ENCODE peak calls at places on chromosomes 13 and 19, in five cellular contexts. One of them, this sample, is unnamed.
A peak's percentile ranks its signal among the peaks of the same experiment; 100 is the strongest.

GRCh38 chr19:3693030-3693925 is 7.0 kb downstream of the PIP5K1C start:
- DNase-seq in fibroblast of pulmonary artery: no peak
- DNase-seq in progenitor cell of endocrine pancreas: no peak
- DNase-seq in cardiac muscle cell: no peak
- DNase-seq in GM06990: no peak
- DNase-seq in this sample: no peak

GRCh38 chr19:18804139-18804601 is 13.1 kb upstream of the COMP start:
- DNase-seq in fibroblast of pulmonary artery: no peak
- DNase-seq in progenitor cell of endocrine pancreas: no peak
- DNase-seq in cardiac muscle cell: no peak
- DNase-seq in GM06990: no peak
- DNase-seq in this sample: no peak

GRCh38 chr13:28037399-28037798 is 48.9 kb upstream of the URAD start:
- DNase-seq in fibroblast of pulmonary artery: no peak
- DNase-seq in progenitor cell of endocrine pancreas: no peak
- DNase-seq in cardiac muscle cell: no peak
- DNase-seq in GM06990: no peak
- DNase-seq in this sample: no peak

GRCh38 chr19:3284759-3285646 is 60.5 kb downstream of the CELF5 start:
- DNase-seq in fibroblast of pulmonary artery: peak; percentile 44
- DNase-seq in progenitor cell of endocrine pancreas: peak; percentile 77
- DNase-seq in cardiac muscle cell: peak; percentile 47
- DNase-seq in GM06990: peak; percentile 77
- DNase-seq in this sample: peak; percentile 89

GRCh38 chr19:15265214-15265613 is 33.0 kb upstream of the EPHX3 start:
- DNase-seq in fibroblast of pulmonary artery: no peak
- DNase-seq in progenitor cell of endocrine pancreas: no peak
- DNase-seq in cardiac muscle cell: no peak
- DNase-seq in GM06990: no peak
- DNase-seq in this sample: no peak

GRCh38 chr13:38530492-38530891 is 156.4 kb upstream of the FREM2 start:
- DNase-seq in fibroblast of pulmonary artery: peak; percentile 53
- DNase-seq in progenitor cell of endocrine pancreas: no peak
- DNase-seq in cardiac muscle cell: peak; percentile 48
- DNase-seq in GM06990: no peak
- DNase-seq in this sample: no peak

GRCh38 chr13:43357435-43358065 is 334.2 kb downstream of the DNAJC15 start:
- DNase-seq in fibroblast of pulmonary artery: no peak
- DNase-seq in progenitor cell of endocrine pancreas: no peak
- DNase-seq in cardiac muscle cell: no peak
- DNase-seq in GM06990: no peak
- DNase-seq in this sample: no peak

GRCh38 chr19:6811378-6811777 is 38.9 kb downstream of the VAV1 start:
- DNase-seq in fibroblast of pulmonary artery: no peak
- DNase-seq in progenitor cell of endocrine pancreas: no peak
- DNase-seq in cardiac muscle cell: no peak
- DNase-seq in GM06990: no peak
- DNase-seq in this sample: no peak

GRCh38 chr13:32024750-32025149 is 6.8 kb upstream of the FRY start:
- DNase-seq in fibroblast of pulmonary artery: no peak
- DNase-seq in progenitor cell of endocrine pancreas: no peak
- DNase-seq in cardiac muscle cell: no peak
- DNase-seq in GM06990: no peak
- DNase-seq in this sample: no peak

GRCh38 chr13:113724780-113725315 is 34.2 kb upstream of the TMEM255B start:
- DNase-seq in fibroblast of pulmonary artery: peak; percentile 61
- DNase-seq in progenitor cell of endocrine pancreas: peak; percentile 79
- DNase-seq in cardiac muscle cell: peak; percentile 69
- DNase-seq in GM06990: peak; percentile 77
- DNase-seq in this sample: peak; percentile 85

DNA sequence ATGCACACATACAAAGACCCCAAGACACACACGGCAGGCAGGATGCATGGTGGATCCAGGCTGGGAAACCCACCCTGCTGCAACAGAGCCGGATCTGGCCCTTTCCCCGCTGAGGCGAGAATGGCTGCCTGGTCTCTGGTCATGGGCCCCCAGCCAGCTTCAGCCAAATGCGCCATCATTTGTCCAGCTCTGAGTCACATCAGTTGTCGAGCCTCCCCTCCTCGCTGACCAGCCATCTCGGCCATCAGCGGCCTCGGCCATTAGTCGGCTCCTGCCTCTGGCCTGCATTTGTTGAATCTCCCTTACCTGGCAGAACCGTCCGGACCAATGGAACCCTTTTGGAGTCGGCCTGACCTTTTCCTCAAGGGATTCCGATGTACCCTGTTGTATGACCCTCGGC is 38.5 kb upstream of the POU2F2 start:
- DNase-seq in fibroblast of pulmonary artery: no peak
- DNase-seq in progenitor cell of endocrine pancreas: no peak
- DNase-seq in cardiac muscle cell: no peak
- DNase-seq in GM06990: no peak
- DNase-seq in this sample: no peak
- TF ChIP-seq CTCF in fibroblast of pulmonary artery: no peak
- TF ChIP-seq CTCF in progenitor cell of endocrine pancreas: no peak
- TF ChIP-seq CTCF in cardiac muscle cell: no peak
- TF ChIP-seq CTCF in GM06990: no peak
- TF ChIP-seq CTCF in this sample: no peak

DNA sequence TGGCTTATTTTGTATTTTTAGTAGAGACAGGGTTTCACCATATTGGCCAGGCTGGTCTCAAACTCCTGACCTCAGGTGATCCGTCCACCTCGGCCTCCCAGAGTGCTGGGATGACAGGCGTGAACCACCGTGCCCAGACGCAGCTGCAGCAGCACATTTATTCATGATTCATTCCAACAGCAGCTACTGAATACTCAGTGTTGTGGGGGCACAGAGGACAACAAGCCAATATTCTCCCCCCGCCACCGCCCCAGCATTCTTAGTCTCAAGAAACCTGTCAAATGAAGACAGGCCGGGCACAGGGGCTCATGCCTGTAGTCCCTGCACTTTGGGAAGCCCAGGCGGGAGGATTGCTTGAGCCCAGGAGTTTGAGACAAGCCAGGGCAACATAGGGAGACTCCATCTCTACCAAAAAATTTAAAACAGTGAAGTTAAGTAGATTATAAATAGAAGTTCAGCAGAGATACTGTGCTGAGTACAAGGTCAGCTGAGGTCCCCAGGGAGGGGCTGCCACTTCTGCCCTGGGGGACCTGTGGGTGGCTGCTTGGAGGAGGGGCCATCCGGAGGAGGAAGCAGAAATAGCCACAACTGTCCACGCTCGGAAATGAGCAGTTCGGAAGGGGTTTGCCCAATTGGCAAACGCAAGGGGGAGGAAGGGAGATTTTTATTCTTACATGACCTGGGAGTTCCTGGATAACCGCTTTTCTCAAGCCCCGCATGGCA is 4.3 kb downstream of the DOT1L start:
- DNase-seq in fibroblast of pulmonary artery: peak; percentile 62
- DNase-seq in progenitor cell of endocrine pancreas: no peak
- DNase-seq in cardiac muscle cell: peak; percentile 62
- DNase-seq in GM06990: peak; percentile 80
- DNase-seq in this sample: peak; percentile 69
- TF ChIP-seq CTCF in fibroblast of pulmonary artery: no peak
- TF ChIP-seq CTCF in progenitor cell of endocrine pancreas: no peak
- TF ChIP-seq CTCF in cardiac muscle cell: no peak
- TF ChIP-seq CTCF in GM06990: no peak
- TF ChIP-seq CTCF in this sample: no peak

GRCh38 chr13:69935043-69935442 is 172.6 kb upstream of the ATXN8OS start:
- DNase-seq in fibroblast of pulmonary artery: no peak
- DNase-seq in progenitor cell of endocrine pancreas: no peak
- DNase-seq in cardiac muscle cell: no peak
- DNase-seq in GM06990: no peak
- DNase-seq in this sample: no peak
- TF ChIP-seq CTCF in fibroblast of pulmonary artery: no peak
- TF ChIP-seq CTCF in progenitor cell of endocrine pancreas: peak; percentile 43
- TF ChIP-seq CTCF in cardiac muscle cell: no peak
- TF ChIP-seq CTCF in GM06990: peak; percentile 34
- TF ChIP-seq CTCF in this sample: peak; percentile 26

DNA sequence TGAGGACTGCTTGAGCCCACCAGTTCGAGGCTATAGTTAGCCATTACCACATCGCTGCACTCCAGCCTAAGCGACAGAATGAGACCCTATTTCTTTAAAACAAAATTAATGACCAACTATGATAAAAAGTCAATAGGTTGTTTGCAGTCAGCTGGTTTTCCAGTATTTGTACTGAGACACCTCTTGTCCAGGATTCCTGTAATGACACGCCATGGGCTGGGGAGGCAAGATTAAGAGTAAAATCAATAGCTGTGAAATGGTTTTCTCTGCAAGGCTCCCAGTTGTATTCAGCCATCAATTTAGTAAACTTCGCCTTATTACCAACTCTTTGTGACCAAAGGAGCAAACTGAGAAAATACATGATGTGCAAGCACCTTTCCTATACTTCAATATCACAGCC is 29.5 kb downstream of the STK24 start:
- DNase-seq in fibroblast of pulmonary artery: no peak
- DNase-seq in progenitor cell of endocrine pancreas: no peak
- DNase-seq in cardiac muscle cell: no peak
- DNase-seq in GM06990: no peak
- DNase-seq in this sample: no peak
- TF ChIP-seq CTCF in fibroblast of pulmonary artery: no peak
- TF ChIP-seq CTCF in progenitor cell of endocrine pancreas: no peak
- TF ChIP-seq CTCF in cardiac muscle cell: no peak
- TF ChIP-seq CTCF in GM06990: no peak
- TF ChIP-seq CTCF in this sample: no peak

GRCh38 chr19:12847159-12848139 is 9.1 kb downstream of the MAST1 start:
- DNase-seq in fibroblast of pulmonary artery: peak; percentile 79
- DNase-seq in progenitor cell of endocrine pancreas: peak; percentile 98
- DNase-seq in cardiac muscle cell: peak; percentile 83
- DNase-seq in GM06990: peak; percentile 86
- DNase-seq in this sample: peak; percentile 93
- TF ChIP-seq CTCF in fibroblast of pulmonary artery: peak; percentile 50
- TF ChIP-seq CTCF in progenitor cell of endocrine pancreas: peak; percentile 99
- TF ChIP-seq CTCF in cardiac muscle cell: peak; percentile 98
- TF ChIP-seq CTCF in GM06990: peak; percentile 71
- TF ChIP-seq CTCF in this sample: peak; percentile 100

GRCh38 chr19:45558399-45558878 is 26.2 kb downstream of the OPA3 start:
- DNase-seq in fibroblast of pulmonary artery: peak; percentile 58
- DNase-seq in progenitor cell of endocrine pancreas: no peak
- DNase-seq in cardiac muscle cell: peak; percentile 60
- DNase-seq in GM06990: peak; percentile 39
- DNase-seq in this sample: peak; percentile 86

GRCh38 chr19:45554481-45554880 is 30.1 kb downstream of the OPA3 start:
- DNase-seq in fibroblast of pulmonary artery: no peak
- DNase-seq in progenitor cell of endocrine pancreas: no peak
- DNase-seq in cardiac muscle cell: no peak
- DNase-seq in GM06990: no peak
- DNase-seq in this sample: peak; percentile 7

GRCh38 chr19:45547965-45548609 is 36.5 kb downstream of the OPA3 start:
- DNase-seq in fibroblast of pulmonary artery: peak; percentile 49
- DNase-seq in progenitor cell of endocrine pancreas: no peak
- DNase-seq in cardiac muscle cell: peak; percentile 29
- DNase-seq in GM06990: no peak
- DNase-seq in this sample: no peak

GRCh38 chr19:45556835-45557234 is 27.8 kb downstream of the OPA3 start:
- DNase-seq in fibroblast of pulmonary artery: no peak
- DNase-seq in progenitor cell of endocrine pancreas: no peak
- DNase-seq in cardiac muscle cell: no peak
- DNase-seq in GM06990: no peak
- DNase-seq in this sample: no peak

DNA sequence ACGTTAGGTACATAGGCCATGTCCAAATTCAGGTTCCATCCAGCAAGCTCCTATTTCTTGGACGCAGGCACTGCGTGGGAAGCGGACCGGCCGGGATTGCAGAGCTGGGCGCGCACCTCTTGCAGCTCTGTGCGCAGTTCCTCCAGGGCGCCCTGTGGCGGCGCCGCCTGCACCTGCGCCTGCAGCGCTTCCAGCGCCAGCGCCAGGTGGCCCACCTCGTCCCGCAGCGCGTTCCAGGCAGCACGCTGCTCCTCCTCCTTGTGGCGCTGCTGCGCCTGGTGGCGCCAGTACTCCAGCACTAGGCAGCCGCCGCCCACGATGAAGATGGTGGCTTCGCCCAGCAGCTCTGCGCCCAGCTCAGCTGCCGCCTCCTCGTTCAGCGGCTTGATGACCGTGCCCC is 31.1 kb downstream of the OPA3 start:
- DNase-seq in fibroblast of pulmonary artery: no peak
- DNase-seq in progenitor cell of endocrine pancreas: peak; percentile 60
- DNase-seq in cardiac muscle cell: no peak
- DNase-seq in GM06990: no peak
- DNase-seq in this sample: no peak
- TF ChIP-seq CTCF in fibroblast of pulmonary artery: no peak
- TF ChIP-seq CTCF in progenitor cell of endocrine pancreas: peak; percentile 62
- TF ChIP-seq CTCF in cardiac muscle cell: no peak
- TF ChIP-seq CTCF in GM06990: no peak
- TF ChIP-seq CTCF in this sample: no peak

This sample was measured in GM13977.